ENCODE peak calls at places on chromosomes 6 and 20, in nine cellular contexts. One of them, this sample, is unnamed.

GRCh38 chr20:47676912-47677311 is 108.4 kb downstream of the SULF2 start:
- DNase-seq in pancreas: no peak
- DNase-seq in IMR-90: no peak
- DNase-seq in ELR: no peak
- DNase-seq in COR-L47: no peak
- DNase-seq in GM23338: no peak
- DNase-seq in hepatocyte: no peak
- DNase-seq in lower lobe of right lung: no peak
- DNase-seq in neural progenitor cell: no peak
- DNase-seq in this sample: no peak

GRCh38 chr20:19838495-19838894 is 80.4 kb downstream of the RIN2 start:
- DNase-seq in IMR-90: no peak
- DNase-seq in neural progenitor cell: no peak
- DNase-seq in GM23338: no peak
- DNase-seq in COR-L47: no peak
- DNase-seq in hepatocyte: no peak
- DNase-seq in ELR: no peak
- DNase-seq in pancreas: no peak
- DNase-seq in lower lobe of right lung: no peak
- DNase-seq in this sample: peak; percentile 60

GRCh38 chr6:149323925-149324324 is 6.4 kb downstream of the TAB2 start:
- DNase-seq in GM23338: peak; percentile 38
- DNase-seq in IMR-90: no peak
- DNase-seq in ELR: no peak
- DNase-seq in lower lobe of right lung: no peak
- DNase-seq in hepatocyte: no peak
- DNase-seq in neural progenitor cell: peak; percentile 28
- DNase-seq in pancreas: no peak
- DNase-seq in COR-L47: no peak
- DNase-seq in this sample: no peak

GRCh38 chr20:21633829-21634228 is 71.6 kb upstream of the PAX1 start:
- DNase-seq in ELR: no peak
- DNase-seq in pancreas: no peak
- DNase-seq in IMR-90: no peak
- DNase-seq in hepatocyte: no peak
- DNase-seq in GM23338: no peak
- DNase-seq in COR-L47: no peak
- DNase-seq in neural progenitor cell: no peak
- DNase-seq in lower lobe of right lung: no peak
- DNase-seq in this sample: no peak

GRCh38 chr20:1577906-1578305 is 20.4 kb upstream of the SIRPD start:
- DNase-seq in ELR: no peak
- DNase-seq in lower lobe of right lung: no peak
- DNase-seq in IMR-90: no peak
- DNase-seq in GM23338: no peak
- DNase-seq in neural progenitor cell: no peak
- DNase-seq in pancreas: no peak
- DNase-seq in hepatocyte: peak; percentile 1
- DNase-seq in COR-L47: no peak
- DNase-seq in this sample: no peak

GRCh38 chr20:56431451-56431850 is 19.4 kb downstream of the CASS4 start:
- DNase-seq in IMR-90: no peak
- DNase-seq in COR-L47: no peak
- DNase-seq in hepatocyte: no peak
- DNase-seq in neural progenitor cell: no peak
- DNase-seq in ELR: no peak
- DNase-seq in pancreas: no peak
- DNase-seq in GM23338: no peak
- DNase-seq in lower lobe of right lung: no peak
- DNase-seq in this sample: no peak

GRCh38 chr20:24768977-24769675 is 179.9 kb upstream of the CST7 start:
- DNase-seq in hepatocyte: peak; percentile 23
- DNase-seq in GM23338: no peak
- DNase-seq in lower lobe of right lung: no peak
- DNase-seq in ELR: no peak
- DNase-seq in pancreas: peak; percentile 3
- DNase-seq in neural progenitor cell: no peak
- DNase-seq in COR-L47: no peak
- DNase-seq in IMR-90: no peak
- DNase-seq in this sample: no peak

GRCh38 chr6:45127185-45127584 is 200.9 kb upstream of the RUNX2 start:
- DNase-seq in neural progenitor cell: no peak
- DNase-seq in pancreas: no peak
- DNase-seq in hepatocyte: no peak
- DNase-seq in GM23338: no peak
- DNase-seq in lower lobe of right lung: no peak
- DNase-seq in COR-L47: no peak
- DNase-seq in ELR: no peak
- DNase-seq in IMR-90: no peak
- DNase-seq in this sample: no peak

GRCh38 chr20:60087563-60088105 is 129.4 kb downstream of the CDH26 start:
- DNase-seq in neural progenitor cell: no peak
- DNase-seq in hepatocyte: no peak
- DNase-seq in pancreas: no peak
- DNase-seq in GM23338: no peak
- DNase-seq in COR-L47: no peak
- DNase-seq in lower lobe of right lung: no peak
- DNase-seq in IMR-90: no peak
- DNase-seq in ELR: no peak
- DNase-seq in this sample: no peak

GRCh38 chr6:99590728-99591672 is 15.6 kb upstream of the PRDM13 start:
- DNase-seq in COR-L47: no peak
- DNase-seq in lower lobe of right lung: no peak
- DNase-seq in hepatocyte: peak; percentile 20
- DNase-seq in GM23338: peak; percentile 72
- DNase-seq in IMR-90: no peak
- DNase-seq in ELR: no peak
- DNase-seq in neural progenitor cell: peak; percentile 66
- DNase-seq in pancreas: no peak
- DNase-seq in this sample: no peak

GRCh38 chr6:4797590-4797989 is 21.4 kb downstream of the CDYL start:
- DNase-seq in lower lobe of right lung: no peak
- DNase-seq in pancreas: no peak
- DNase-seq in COR-L47: no peak
- DNase-seq in hepatocyte: no peak
- DNase-seq in neural progenitor cell: no peak
- DNase-seq in ELR: peak; percentile 52
- DNase-seq in IMR-90: peak; percentile 65
- DNase-seq in GM23338: no peak
- DNase-seq in this sample: no peak

GRCh38 chr6:35038076-35038475 is 103.1 kb downstream of the TCP11 start:
- DNase-seq in GM23338: peak; percentile 52
- DNase-seq in hepatocyte: no peak
- DNase-seq in IMR-90: no peak
- DNase-seq in COR-L47: no peak
- DNase-seq in neural progenitor cell: no peak
- DNase-seq in ELR: peak; percentile 17
- DNase-seq in lower lobe of right lung: no peak
- DNase-seq in pancreas: no peak
- DNase-seq in this sample: no peak

GRCh38 chr6:133896344-133896721 is 7.4 kb downstream of the TCF21 start:
- DNase-seq in hepatocyte: peak; percentile 11
- DNase-seq in COR-L47: no peak
- DNase-seq in lower lobe of right lung: no peak
- DNase-seq in GM23338: no peak
- DNase-seq in pancreas: no peak
- DNase-seq in neural progenitor cell: no peak
- DNase-seq in IMR-90: no peak
- DNase-seq in ELR: no peak
- DNase-seq in this sample: no peak

GRCh38 chr6:36350681-36351091 is 14.0 kb upstream of the BNIP5 start:
- DNase-seq in ELR: peak; percentile 46
- DNase-seq in lower lobe of right lung: no peak
- DNase-seq in GM23338: no peak
- DNase-seq in hepatocyte: peak; percentile 71
- DNase-seq in IMR-90: peak; percentile 92
- DNase-seq in COR-L47: no peak
- DNase-seq in neural progenitor cell: no peak
- DNase-seq in pancreas: no peak
- DNase-seq in this sample: peak; percentile 58

GRCh38 chr6:106273087-106273486 is 52.5 kb downstream of the ATG5 start:
- DNase-seq in IMR-90: no peak
- DNase-seq in neural progenitor cell: no peak
- DNase-seq in ELR: no peak
- DNase-seq in COR-L47: no peak
- DNase-seq in hepatocyte: no peak
- DNase-seq in pancreas: no peak
- DNase-seq in GM23338: no peak
- DNase-seq in lower lobe of right lung: no peak
- DNase-seq in this sample: no peak

GRCh38 chr6:148272084-148272483 is 70.6 kb upstream of the SASH1 start:
- DNase-seq in GM23338: no peak
- DNase-seq in ELR: peak; percentile 92
- DNase-seq in neural progenitor cell: no peak
- DNase-seq in pancreas: no peak
- DNase-seq in COR-L47: no peak
- DNase-seq in hepatocyte: peak; percentile 40
- DNase-seq in IMR-90: peak; percentile 99
- DNase-seq in lower lobe of right lung: no peak
- DNase-seq in this sample: peak; percentile 32

GRCh38 chr6:33886673-33887144 is 82.9 kb upstream of the MLN start:
- DNase-seq in IMR-90: peak; percentile 41
- DNase-seq in GM23338: no peak
- DNase-seq in neural progenitor cell: no peak
- DNase-seq in pancreas: no peak
- DNase-seq in COR-L47: no peak
- DNase-seq in lower lobe of right lung: no peak
- DNase-seq in hepatocyte: peak; percentile 69
- DNase-seq in ELR: peak; percentile 61
- DNase-seq in this sample: peak; percentile 13

GRCh38 chr6:112931835-112932234 is 584.7 kb downstream of the RFPL4B start:
- DNase-seq in COR-L47: no peak
- DNase-seq in pancreas: no peak
- DNase-seq in hepatocyte: no peak
- DNase-seq in GM23338: no peak
- DNase-seq in IMR-90: peak; percentile 21
- DNase-seq in lower lobe of right lung: no peak
- DNase-seq in neural progenitor cell: no peak
- DNase-seq in ELR: peak; percentile 18
- DNase-seq in this sample: no peak

GRCh38 chr20:24590193-24590982 is 121.0 kb downstream of the SYNDIG1 start:
- DNase-seq in GM23338: no peak
- DNase-seq in ELR: no peak
- DNase-seq in IMR-90: no peak
- DNase-seq in COR-L47: no peak
- DNase-seq in pancreas: no peak
- DNase-seq in hepatocyte: no peak
- DNase-seq in neural progenitor cell: no peak
- DNase-seq in lower lobe of right lung: no peak
- DNase-seq in this sample: no peak

GRCh38 chr20:1469925-1470571 is 3.4 kb upstream of the NSFL1C start:
- DNase-seq in COR-L47: peak; percentile 72
- DNase-seq in IMR-90: peak; percentile 100
- DNase-seq in neural progenitor cell: peak; percentile 87
- DNase-seq in GM23338: peak; percentile 89
- DNase-seq in hepatocyte: peak; percentile 95
- DNase-seq in lower lobe of right lung: peak; percentile 81
- DNase-seq in ELR: peak; percentile 98
- DNase-seq in pancreas: peak; percentile 91
- DNase-seq in this sample: peak; percentile 99

GRCh38 chr6:158086706-158087518 is 81.2 kb downstream of the SERAC1 start:
- DNase-seq in ELR: no peak
- DNase-seq in lower lobe of right lung: peak; percentile 63
- DNase-seq in COR-L47: no peak
- DNase-seq in GM23338: no peak
- DNase-seq in hepatocyte: no peak
- DNase-seq in IMR-90: no peak
- DNase-seq in pancreas: no peak
- DNase-seq in neural progenitor cell: no peak
- DNase-seq in this sample: no peak

GRCh38 chr20:62739581-62740285 is 31.1 kb downstream of the NTSR1 start:
- DNase-seq in lower lobe of right lung: peak; percentile 65
- DNase-seq in GM23338: no peak
- DNase-seq in IMR-90: no peak
- DNase-seq in ELR: peak; percentile 75
- DNase-seq in hepatocyte: no peak
- DNase-seq in neural progenitor cell: no peak
- DNase-seq in pancreas: no peak
- DNase-seq in COR-L47: no peak
- DNase-seq in this sample: no peak